ENCODE peak calls at places on chromosome 20, in ten cellular contexts. One of them, this sample, is unnamed.

GRCh38 chr20:36572701-36573102 is 695 bp upstream of the TGIF2 start:
- DNase-seq in bronchial epithelial cell: peak; percentile 51
- DNase-seq in left colon: peak; percentile 30
- DNase-seq in thoracic aorta: no peak
- DNase-seq in activated T-cell treated with anti-CD3 and anti-CD28 coated beads, Interleukin-2, amount 50 U/mL, for 1 hour: no peak
- DNase-seq in stimulated activated CD8-positive, alpha-beta memory T cell treated with anti-CD3 and anti-CD28 coated beads, Interleukin-7, amount 100 ng/mL, for 1 hour: no peak
- DNase-seq in effector CD8-positive, alpha-beta T cell: peak; percentile 44
- DNase-seq in globus pallidus: no peak
- DNase-seq in astrocyte: peak; percentile 24
- DNase-seq in OCI-M1: peak; percentile 77
- DNase-seq in this sample: no peak

GRCh38 chr20:58547527-58548475 is 32.6 kb upstream of the APCDD1L start:
- DNase-seq in bronchial epithelial cell: peak; percentile 25
- DNase-seq in left colon: no peak
- DNase-seq in thoracic aorta: no peak
- DNase-seq in activated T-cell treated with anti-CD3 and anti-CD28 coated beads, Interleukin-2, amount 50 U/mL, for 1 hour: no peak
- DNase-seq in stimulated activated CD8-positive, alpha-beta memory T cell treated with anti-CD3 and anti-CD28 coated beads, Interleukin-7, amount 100 ng/mL, for 1 hour: no peak
- DNase-seq in effector CD8-positive, alpha-beta T cell: no peak
- DNase-seq in globus pallidus: no peak
- DNase-seq in astrocyte: peak; percentile 83
- DNase-seq in OCI-M1: no peak
- DNase-seq in this sample: no peak

GRCh38 chr20:2596673-2597279 is 55.7 kb upstream of the NOP56 start:
- DNase-seq in bronchial epithelial cell: no peak
- DNase-seq in left colon: no peak
- DNase-seq in thoracic aorta: no peak
- DNase-seq in activated T-cell treated with anti-CD3 and anti-CD28 coated beads, Interleukin-2, amount 50 U/mL, for 1 hour: no peak
- DNase-seq in stimulated activated CD8-positive, alpha-beta memory T cell treated with anti-CD3 and anti-CD28 coated beads, Interleukin-7, amount 100 ng/mL, for 1 hour: no peak
- DNase-seq in effector CD8-positive, alpha-beta T cell: no peak
- DNase-seq in globus pallidus: no peak
- DNase-seq in astrocyte: no peak
- DNase-seq in OCI-M1: no peak
- DNase-seq in this sample: no peak

GRCh38 chr20:18058661-18059467 is 1.1 kb upstream of the OVOL2 start:
- DNase-seq in bronchial epithelial cell: no peak
- DNase-seq in left colon: peak; percentile 51
- DNase-seq in thoracic aorta: no peak
- DNase-seq in activated T-cell treated with anti-CD3 and anti-CD28 coated beads, Interleukin-2, amount 50 U/mL, for 1 hour: no peak
- DNase-seq in stimulated activated CD8-positive, alpha-beta memory T cell treated with anti-CD3 and anti-CD28 coated beads, Interleukin-7, amount 100 ng/mL, for 1 hour: no peak
- DNase-seq in effector CD8-positive, alpha-beta T cell: no peak
- DNase-seq in globus pallidus: no peak
- DNase-seq in astrocyte: no peak
- DNase-seq in OCI-M1: no peak
- DNase-seq in this sample: no peak

GRCh38 chr20:4272225-4272624 is 256.9 kb upstream of the RNF24 start:
- DNase-seq in bronchial epithelial cell: no peak
- DNase-seq in left colon: no peak
- DNase-seq in thoracic aorta: no peak
- DNase-seq in activated T-cell treated with anti-CD3 and anti-CD28 coated beads, Interleukin-2, amount 50 U/mL, for 1 hour: no peak
- DNase-seq in stimulated activated CD8-positive, alpha-beta memory T cell treated with anti-CD3 and anti-CD28 coated beads, Interleukin-7, amount 100 ng/mL, for 1 hour: no peak
- DNase-seq in effector CD8-positive, alpha-beta T cell: no peak
- DNase-seq in globus pallidus: no peak
- DNase-seq in astrocyte: no peak
- DNase-seq in OCI-M1: no peak
- DNase-seq in this sample: no peak

GRCh38 chr20:33005132-33005566 is 916 bp upstream of the SUN5 start:
- DNase-seq in bronchial epithelial cell: no peak
- DNase-seq in left colon: no peak
- DNase-seq in thoracic aorta: no peak
- DNase-seq in activated T-cell treated with anti-CD3 and anti-CD28 coated beads, Interleukin-2, amount 50 U/mL, for 1 hour: no peak
- DNase-seq in stimulated activated CD8-positive, alpha-beta memory T cell treated with anti-CD3 and anti-CD28 coated beads, Interleukin-7, amount 100 ng/mL, for 1 hour: no peak
- DNase-seq in effector CD8-positive, alpha-beta T cell: no peak
- DNase-seq in globus pallidus: no peak
- DNase-seq in astrocyte: no peak
- DNase-seq in OCI-M1: peak; percentile 53
- DNase-seq in this sample: no peak

GRCh38 chr20:13105864-13106457 is 97.2 kb downstream of the SPTLC3 start:
- DNase-seq in bronchial epithelial cell: peak; percentile 40
- DNase-seq in left colon: no peak
- DNase-seq in thoracic aorta: no peak
- DNase-seq in activated T-cell treated with anti-CD3 and anti-CD28 coated beads, Interleukin-2, amount 50 U/mL, for 1 hour: no peak
- DNase-seq in stimulated activated CD8-positive, alpha-beta memory T cell treated with anti-CD3 and anti-CD28 coated beads, Interleukin-7, amount 100 ng/mL, for 1 hour: no peak
- DNase-seq in effector CD8-positive, alpha-beta T cell: no peak
- DNase-seq in globus pallidus: peak; percentile 9
- DNase-seq in astrocyte: peak; percentile 6
- DNase-seq in OCI-M1: peak; percentile 66
- DNase-seq in this sample: no peak

GRCh38 chr20:37346232-37346525 is 239 bp downstream of the SRC start:
- DNase-seq in bronchial epithelial cell: no peak
- DNase-seq in left colon: no peak
- DNase-seq in thoracic aorta: no peak
- DNase-seq in activated T-cell treated with anti-CD3 and anti-CD28 coated beads, Interleukin-2, amount 50 U/mL, for 1 hour: no peak
- DNase-seq in stimulated activated CD8-positive, alpha-beta memory T cell treated with anti-CD3 and anti-CD28 coated beads, Interleukin-7, amount 100 ng/mL, for 1 hour: no peak
- DNase-seq in effector CD8-positive, alpha-beta T cell: no peak
- DNase-seq in globus pallidus: no peak
- DNase-seq in astrocyte: no peak
- DNase-seq in OCI-M1: no peak
- DNase-seq in this sample: no peak

GRCh38 chr20:4989570-4989969 is 11.7 kb downstream of the SLC23A2 start:
- DNase-seq in bronchial epithelial cell: no peak
- DNase-seq in left colon: no peak
- DNase-seq in thoracic aorta: no peak
- DNase-seq in activated T-cell treated with anti-CD3 and anti-CD28 coated beads, Interleukin-2, amount 50 U/mL, for 1 hour: no peak
- DNase-seq in stimulated activated CD8-positive, alpha-beta memory T cell treated with anti-CD3 and anti-CD28 coated beads, Interleukin-7, amount 100 ng/mL, for 1 hour: no peak
- DNase-seq in effector CD8-positive, alpha-beta T cell: no peak
- DNase-seq in globus pallidus: no peak
- DNase-seq in astrocyte: no peak
- DNase-seq in OCI-M1: no peak
- DNase-seq in this sample: no peak

GRCh38 chr20:63747622-63748355 is 8.2 kb downstream of the SLC2A4RG start:
- DNase-seq in bronchial epithelial cell: no peak
- DNase-seq in left colon: no peak
- DNase-seq in thoracic aorta: no peak
- DNase-seq in activated T-cell treated with anti-CD3 and anti-CD28 coated beads, Interleukin-2, amount 50 U/mL, for 1 hour: no peak
- DNase-seq in stimulated activated CD8-positive, alpha-beta memory T cell treated with anti-CD3 and anti-CD28 coated beads, Interleukin-7, amount 100 ng/mL, for 1 hour: no peak
- DNase-seq in effector CD8-positive, alpha-beta T cell: no peak
- DNase-seq in globus pallidus: no peak
- DNase-seq in astrocyte: no peak
- DNase-seq in OCI-M1: no peak
- DNase-seq in this sample: no peak

GRCh38 chr20:54694516-54694915 is 219.1 kb downstream of the DOK5 start:
- DNase-seq in bronchial epithelial cell: no peak
- DNase-seq in left colon: no peak
- DNase-seq in thoracic aorta: no peak
- DNase-seq in activated T-cell treated with anti-CD3 and anti-CD28 coated beads, Interleukin-2, amount 50 U/mL, for 1 hour: no peak
- DNase-seq in stimulated activated CD8-positive, alpha-beta memory T cell treated with anti-CD3 and anti-CD28 coated beads, Interleukin-7, amount 100 ng/mL, for 1 hour: no peak
- DNase-seq in effector CD8-positive, alpha-beta T cell: no peak
- DNase-seq in globus pallidus: no peak
- DNase-seq in astrocyte: no peak
- DNase-seq in OCI-M1: no peak
- DNase-seq in this sample: no peak

GRCh38 chr20:24743641-24744040 is 205.4 kb upstream of the CST7 start:
- DNase-seq in bronchial epithelial cell: no peak
- DNase-seq in left colon: no peak
- DNase-seq in thoracic aorta: no peak
- DNase-seq in activated T-cell treated with anti-CD3 and anti-CD28 coated beads, Interleukin-2, amount 50 U/mL, for 1 hour: no peak
- DNase-seq in stimulated activated CD8-positive, alpha-beta memory T cell treated with anti-CD3 and anti-CD28 coated beads, Interleukin-7, amount 100 ng/mL, for 1 hour: no peak
- DNase-seq in effector CD8-positive, alpha-beta T cell: no peak
- DNase-seq in globus pallidus: no peak
- DNase-seq in astrocyte: no peak
- DNase-seq in OCI-M1: no peak
- DNase-seq in this sample: no peak

GRCh38 chr20:63685269-63686026 is 11.0 kb upstream of the TNFRSF6B start:
- DNase-seq in bronchial epithelial cell: no peak
- DNase-seq in left colon: no peak
- DNase-seq in thoracic aorta: no peak
- DNase-seq in activated T-cell treated with anti-CD3 and anti-CD28 coated beads, Interleukin-2, amount 50 U/mL, for 1 hour: no peak
- DNase-seq in stimulated activated CD8-positive, alpha-beta memory T cell treated with anti-CD3 and anti-CD28 coated beads, Interleukin-7, amount 100 ng/mL, for 1 hour: no peak
- DNase-seq in effector CD8-positive, alpha-beta T cell: no peak
- DNase-seq in globus pallidus: no peak
- DNase-seq in astrocyte: no peak
- DNase-seq in OCI-M1: no peak
- DNase-seq in this sample: no peak

GRCh38 chr20:42161228-42161829 is 543.2 kb upstream of the CHD6 start:
- DNase-seq in bronchial epithelial cell: no peak
- DNase-seq in left colon: no peak
- DNase-seq in thoracic aorta: no peak
- DNase-seq in activated T-cell treated with anti-CD3 and anti-CD28 coated beads, Interleukin-2, amount 50 U/mL, for 1 hour: no peak
- DNase-seq in stimulated activated CD8-positive, alpha-beta memory T cell treated with anti-CD3 and anti-CD28 coated beads, Interleukin-7, amount 100 ng/mL, for 1 hour: no peak
- DNase-seq in effector CD8-positive, alpha-beta T cell: no peak
- DNase-seq in globus pallidus: no peak
- DNase-seq in astrocyte: no peak
- DNase-seq in OCI-M1: no peak
- DNase-seq in this sample: no peak

GRCh38 chr20:50379991-50380696 is 130.0 kb upstream of the PTPN1 start:
- DNase-seq in bronchial epithelial cell: no peak
- DNase-seq in left colon: no peak
- DNase-seq in thoracic aorta: no peak
- DNase-seq in activated T-cell treated with anti-CD3 and anti-CD28 coated beads, Interleukin-2, amount 50 U/mL, for 1 hour: no peak
- DNase-seq in stimulated activated CD8-positive, alpha-beta memory T cell treated with anti-CD3 and anti-CD28 coated beads, Interleukin-7, amount 100 ng/mL, for 1 hour: no peak
- DNase-seq in effector CD8-positive, alpha-beta T cell: no peak
- DNase-seq in globus pallidus: no peak
- DNase-seq in astrocyte: no peak
- DNase-seq in OCI-M1: no peak
- DNase-seq in this sample: no peak

GRCh38 chr20:5658897-5659296 is 91.3 kb upstream of the SHLD1 start:
- DNase-seq in bronchial epithelial cell: peak; percentile 90
- DNase-seq in left colon: peak; percentile 55
- DNase-seq in thoracic aorta: peak; percentile 53
- DNase-seq in activated T-cell treated with anti-CD3 and anti-CD28 coated beads, Interleukin-2, amount 50 U/mL, for 1 hour: peak; percentile 38
- DNase-seq in stimulated activated CD8-positive, alpha-beta memory T cell treated with anti-CD3 and anti-CD28 coated beads, Interleukin-7, amount 100 ng/mL, for 1 hour: no peak
- DNase-seq in effector CD8-positive, alpha-beta T cell: peak; percentile 12
- DNase-seq in globus pallidus: no peak
- DNase-seq in astrocyte: peak; percentile 86
- DNase-seq in OCI-M1: peak; percentile 67
- DNase-seq in this sample: no peak

GRCh38 chr20:46169245-46170171 is 51.4 kb downstream of the CD40 start:
- DNase-seq in bronchial epithelial cell: peak; percentile 58
- DNase-seq in left colon: no peak
- DNase-seq in thoracic aorta: no peak
- DNase-seq in activated T-cell treated with anti-CD3 and anti-CD28 coated beads, Interleukin-2, amount 50 U/mL, for 1 hour: no peak
- DNase-seq in stimulated activated CD8-positive, alpha-beta memory T cell treated with anti-CD3 and anti-CD28 coated beads, Interleukin-7, amount 100 ng/mL, for 1 hour: no peak
- DNase-seq in effector CD8-positive, alpha-beta T cell: no peak
- DNase-seq in globus pallidus: no peak
- DNase-seq in astrocyte: no peak
- DNase-seq in OCI-M1: no peak
- DNase-seq in this sample: no peak

GRCh38 chr20:24208652-24209051 is 220.1 kb upstream of the GGTLC1 start:
- DNase-seq in bronchial epithelial cell: no peak
- DNase-seq in left colon: no peak
- DNase-seq in thoracic aorta: no peak
- DNase-seq in activated T-cell treated with anti-CD3 and anti-CD28 coated beads, Interleukin-2, amount 50 U/mL, for 1 hour: no peak
- DNase-seq in stimulated activated CD8-positive, alpha-beta memory T cell treated with anti-CD3 and anti-CD28 coated beads, Interleukin-7, amount 100 ng/mL, for 1 hour: no peak
- DNase-seq in effector CD8-positive, alpha-beta T cell: no peak
- DNase-seq in globus pallidus: no peak
- DNase-seq in astrocyte: no peak
- DNase-seq in OCI-M1: no peak
- DNase-seq in this sample: no peak

GRCh38 chr20:3045042-3045815 is 623 bp upstream of the MRPS26 start:
- DNase-seq in bronchial epithelial cell: peak; percentile 72
- DNase-seq in left colon: peak; percentile 87
- DNase-seq in thoracic aorta: peak; percentile 50
- DNase-seq in activated T-cell treated with anti-CD3 and anti-CD28 coated beads, Interleukin-2, amount 50 U/mL, for 1 hour: no peak
- DNase-seq in stimulated activated CD8-positive, alpha-beta memory T cell treated with anti-CD3 and anti-CD28 coated beads, Interleukin-7, amount 100 ng/mL, for 1 hour: no peak
- DNase-seq in effector CD8-positive, alpha-beta T cell: peak; percentile 26
- DNase-seq in globus pallidus: no peak
- DNase-seq in astrocyte: peak; percentile 74
- DNase-seq in OCI-M1: peak; percentile 97
- DNase-seq in this sample: no peak

GRCh38 chr20:63592661-63593060 is 18.6 kb upstream of the HELZ2 start:
- DNase-seq in bronchial epithelial cell: no peak
- DNase-seq in left colon: no peak
- DNase-seq in thoracic aorta: no peak
- DNase-seq in activated T-cell treated with anti-CD3 and anti-CD28 coated beads, Interleukin-2, amount 50 U/mL, for 1 hour: no peak
- DNase-seq in stimulated activated CD8-positive, alpha-beta memory T cell treated with anti-CD3 and anti-CD28 coated beads, Interleukin-7, amount 100 ng/mL, for 1 hour: no peak
- DNase-seq in effector CD8-positive, alpha-beta T cell: no peak
- DNase-seq in globus pallidus: no peak
- DNase-seq in astrocyte: no peak
- DNase-seq in OCI-M1: no peak
- DNase-seq in this sample: no peak

GRCh38 chr20:17343631-17344447 is 117.0 kb downstream of the PCSK2 start:
- DNase-seq in bronchial epithelial cell: no peak
- DNase-seq in left colon: no peak
- DNase-seq in thoracic aorta: no peak
- DNase-seq in activated T-cell treated with anti-CD3 and anti-CD28 coated beads, Interleukin-2, amount 50 U/mL, for 1 hour: no peak
- DNase-seq in stimulated activated CD8-positive, alpha-beta memory T cell treated with anti-CD3 and anti-CD28 coated beads, Interleukin-7, amount 100 ng/mL, for 1 hour: no peak
- DNase-seq in effector CD8-positive, alpha-beta T cell: no peak
- DNase-seq in globus pallidus: no peak
- DNase-seq in astrocyte: peak; percentile 1
- DNase-seq in OCI-M1: no peak
- DNase-seq in this sample: no peak

GRCh38 chr20:20184149-20184548 is 131.8 kb downstream of the CFAP61 start:
- DNase-seq in bronchial epithelial cell: no peak
- DNase-seq in left colon: no peak
- DNase-seq in thoracic aorta: no peak
- DNase-seq in activated T-cell treated with anti-CD3 and anti-CD28 coated beads, Interleukin-2, amount 50 U/mL, for 1 hour: no peak
- DNase-seq in stimulated activated CD8-positive, alpha-beta memory T cell treated with anti-CD3 and anti-CD28 coated beads, Interleukin-7, amount 100 ng/mL, for 1 hour: no peak
- DNase-seq in effector CD8-positive, alpha-beta T cell: no peak
- DNase-seq in globus pallidus: no peak
- DNase-seq in astrocyte: no peak
- DNase-seq in OCI-M1: peak; percentile 41
- DNase-seq in this sample: no peak

GRCh38 chr20:57811373-57812020 is 101.7 kb upstream of the PMEPA1 start:
- DNase-seq in bronchial epithelial cell: no peak
- DNase-seq in left colon: no peak
- DNase-seq in thoracic aorta: no peak
- DNase-seq in activated T-cell treated with anti-CD3 and anti-CD28 coated beads, Interleukin-2, amount 50 U/mL, for 1 hour: no peak
- DNase-seq in stimulated activated CD8-positive, alpha-beta memory T cell treated with anti-CD3 and anti-CD28 coated beads, Interleukin-7, amount 100 ng/mL, for 1 hour: no peak
- DNase-seq in effector CD8-positive, alpha-beta T cell: no peak
- DNase-seq in globus pallidus: no peak
- DNase-seq in astrocyte: no peak
- DNase-seq in OCI-M1: no peak
- DNase-seq in this sample: no peak

GRCh38 chr20:61806995-61807394 is 258.7 kb downstream of the TAF4 start:
- DNase-seq in bronchial epithelial cell: no peak
- DNase-seq in left colon: no peak
- DNase-seq in thoracic aorta: no peak
- DNase-seq in activated T-cell treated with anti-CD3 and anti-CD28 coated beads, Interleukin-2, amount 50 U/mL, for 1 hour: no peak
- DNase-seq in stimulated activated CD8-positive, alpha-beta memory T cell treated with anti-CD3 and anti-CD28 coated beads, Interleukin-7, amount 100 ng/mL, for 1 hour: no peak
- DNase-seq in effector CD8-positive, alpha-beta T cell: no peak
- DNase-seq in globus pallidus: no peak
- DNase-seq in astrocyte: no peak
- DNase-seq in OCI-M1: no peak
- DNase-seq in this sample: no peak

GRCh38 chr20:51563597-51564332 is 21.2 kb upstream of the NFATC2 start:
- DNase-seq in bronchial epithelial cell: peak; percentile 60
- DNase-seq in left colon: peak; percentile 42
- DNase-seq in thoracic aorta: peak; percentile 40
- DNase-seq in activated T-cell treated with anti-CD3 and anti-CD28 coated beads, Interleukin-2, amount 50 U/mL, for 1 hour: no peak
- DNase-seq in stimulated activated CD8-positive, alpha-beta memory T cell treated with anti-CD3 and anti-CD28 coated beads, Interleukin-7, amount 100 ng/mL, for 1 hour: no peak
- DNase-seq in effector CD8-positive, alpha-beta T cell: no peak
- DNase-seq in globus pallidus: no peak
- DNase-seq in astrocyte: peak; percentile 87
- DNase-seq in OCI-M1: peak; percentile 85
- DNase-seq in this sample: no peak

GRCh38 chr20:13325033-13325432 is 104.0 kb downstream of the ISM1 start:
- DNase-seq in bronchial epithelial cell: peak; percentile 18
- DNase-seq in left colon: no peak
- DNase-seq in thoracic aorta: no peak
- DNase-seq in activated T-cell treated with anti-CD3 and anti-CD28 coated beads, Interleukin-2, amount 50 U/mL, for 1 hour: no peak
- DNase-seq in stimulated activated CD8-positive, alpha-beta memory T cell treated with anti-CD3 and anti-CD28 coated beads, Interleukin-7, amount 100 ng/mL, for 1 hour: no peak
- DNase-seq in effector CD8-positive, alpha-beta T cell: no peak
- DNase-seq in globus pallidus: no peak
- DNase-seq in astrocyte: no peak
- DNase-seq in OCI-M1: peak; percentile 41
- DNase-seq in this sample: no peak

GRCh38 chr20:11270566-11270965 is 596.8 kb upstream of the JAG1 start:
- DNase-seq in bronchial epithelial cell: peak; percentile 29
- DNase-seq in left colon: no peak
- DNase-seq in thoracic aorta: no peak
- DNase-seq in activated T-cell treated with anti-CD3 and anti-CD28 coated beads, Interleukin-2, amount 50 U/mL, for 1 hour: no peak
- DNase-seq in stimulated activated CD8-positive, alpha-beta memory T cell treated with anti-CD3 and anti-CD28 coated beads, Interleukin-7, amount 100 ng/mL, for 1 hour: no peak
- DNase-seq in effector CD8-positive, alpha-beta T cell: no peak
- DNase-seq in globus pallidus: no peak
- DNase-seq in astrocyte: no peak
- DNase-seq in OCI-M1: no peak
- DNase-seq in this sample: no peak

GRCh38 chr20:8127553-8128255 is 4.4 kb upstream of the PLCB1 start:
- DNase-seq in bronchial epithelial cell: no peak
- DNase-seq in left colon: no peak
- DNase-seq in thoracic aorta: no peak
- DNase-seq in activated T-cell treated with anti-CD3 and anti-CD28 coated beads, Interleukin-2, amount 50 U/mL, for 1 hour: no peak
- DNase-seq in stimulated activated CD8-positive, alpha-beta memory T cell treated with anti-CD3 and anti-CD28 coated beads, Interleukin-7, amount 100 ng/mL, for 1 hour: no peak
- DNase-seq in effector CD8-positive, alpha-beta T cell: no peak
- DNase-seq in globus pallidus: no peak
- DNase-seq in astrocyte: peak; percentile 38
- DNase-seq in OCI-M1: no peak
- DNase-seq in this sample: no peak